ENCODE peak calls at places on chromosome 10, in six cellular contexts. W is DND-41, V is H1, Y is hepatocyte, L is mammary epithelial cell, M is HCT116. U is an unnamed sample.

GRCh38 chr10:27884185-27884630 is 114.7 kb downstream of the ODAD2 start:
- DNase-seq in W (no peak), V (no peak), Y (no peak), L (no peak), M (no peak), U (no peak)

GRCh38 chr10:20355915-20356314 is 539.7 kb downstream of the PLXDC2 start:
- DNase-seq in W (no peak), V (no peak), Y (no peak), L (no peak), M (no peak), U (no peak)

GRCh38 chr10:97666992-97667391 is 20.0 kb downstream of the AVPI1 start:
- DNase-seq in W (no peak), V (no peak), Y (no peak), L (no peak), M (no peak), U (no peak)

GRCh38 chr10:63286754-63287264 is 153.7 kb downstream of the NRBF2 start:
- DNase-seq in W (no peak), V (no peak), Y (no peak), L (peak; percentile 59), M (no peak), U (no peak)

GRCh38 chr10:15515207-15515606 is 144.1 kb upstream of the FAM171A1 start:
- DNase-seq in W (no peak), V (no peak), Y (peak; percentile 27), L (no peak), M (no peak), U (no peak)

GRCh38 chr10:63711361-63711760 is 190.2 kb downstream of the REEP3 start:
- DNase-seq in W (no peak), V (no peak), Y (peak; percentile 53), L (no peak), M (no peak), U (no peak)

GRCh38 chr10:118957141-118957825 is 72.2 kb upstream of the NANOS1 start:
- DNase-seq in W (no peak), V (no peak), Y (no peak), L (no peak), M (no peak), U (no peak)

GRCh38 chr10:5692476-5693358 is 8.1 kb downstream of the TASOR2 start:
- DNase-seq in W (no peak), V (peak; percentile 23), Y (peak; percentile 84), L (peak; percentile 58), M (no peak), U (no peak)

GRCh38 chr10:88254091-88254490 is 329.0 kb downstream of the RNLS start:
- DNase-seq in W (no peak), V (no peak), Y (peak; percentile 33), L (peak; percentile 89), M (peak; percentile 31), U (no peak)

GRCh38 chr10:126576336-126576735 is 94.2 kb downstream of the C10orf90 start:
- DNase-seq in W (no peak), V (no peak), Y (no peak), L (no peak), M (no peak), U (no peak)

GRCh38 chr10:92970301-92971070 is 90.1 kb upstream of the CYP26C1 start:
- DNase-seq in W (no peak), V (no peak), Y (no peak), L (no peak), M (no peak), U (no peak)

GRCh38 chr10:46530249-46531186 is 25.9 kb downstream of the GPRIN2 start:
- DNase-seq in W (no peak), V (no peak), Y (peak; percentile 85), L (no peak), M (no peak), U (no peak)

GRCh38 chr10:108411181-108411580 is 1246.7 kb upstream of the SORCS1 start:
- DNase-seq in W (no peak), V (no peak), Y (no peak), L (no peak), M (no peak), U (no peak)

GRCh38 chr10:77724820-77725219 is 87.2 kb upstream of the KCNMA1 start:
- DNase-seq in W (no peak), V (no peak), Y (no peak), L (no peak), M (no peak), U (no peak)

GRCh38 chr10:45354261-45354660 is 19.8 kb upstream of the ALOX5 start:
- DNase-seq in W (no peak), V (no peak), Y (no peak), L (peak; percentile 6), M (no peak), U (no peak)

GRCh38 chr10:127863231-127863825 is 29.4 kb downstream of the CLRN3 start:
- DNase-seq in W (peak; percentile 36), V (no peak), Y (no peak), L (peak; percentile 21), M (no peak), U (no peak)

GRCh38 chr10:95406651-95407280 is 116.0 kb upstream of the PDLIM1 start:
- DNase-seq in W (no peak), V (no peak), Y (peak; percentile 72), L (peak; percentile 35), M (no peak), U (no peak)

GRCh38 chr10:127293640-127294039 is 97.2 kb upstream of the INSYN2A start:
- DNase-seq in W (peak; percentile 73), V (no peak), Y (no peak), L (peak; percentile 16), M (no peak), U (no peak)

GRCh38 chr10:58336242-58336641 is 1.4 kb downstream of the UBE2D1 start:
- DNase-seq in W (no peak), V (no peak), Y (no peak), L (no peak), M (no peak), U (no peak)

GRCh38 chr10:48466611-48467240 is 138.1 kb downstream of the ARHGAP22 start:
- DNase-seq in W (no peak), V (no peak), Y (no peak), L (peak; percentile 48), M (no peak), U (no peak)

GRCh38 chr10:22219308-22219707 is 1.5 kb upstream of the EBLN1 start:
- DNase-seq in W (no peak), V (no peak), Y (no peak), L (peak; percentile 51), M (no peak), U (no peak)

GRCh38 chr10:100562008-100562672 is 26.4 kb downstream of the HIF1AN start:
- DNase-seq in W (peak; percentile 76), V (peak; percentile 36), Y (peak; percentile 89), L (peak; percentile 52), M (peak; percentile 74), U (no peak)

GRCh38 chr10:100565206-100565985 is 29.7 kb downstream of the HIF1AN start:
- DNase-seq in W (no peak), V (no peak), Y (no peak), L (no peak), M (no peak), U (no peak)

GRCh38 chr10:100560248-100560647 is 24.5 kb downstream of the HIF1AN start:
- DNase-seq in W (no peak), V (no peak), Y (no peak), L (no peak), M (no peak), U (no peak)

GRCh38 chr10:100561005-100561404 is 25.3 kb downstream of the HIF1AN start:
- DNase-seq in W (no peak), V (no peak), Y (no peak), L (no peak), M (no peak), U (no peak)

GRCh38 chr10:100562806-100563293 is 27.1 kb downstream of the HIF1AN start:
- DNase-seq in W (peak; percentile 55), V (peak; percentile 33), Y (peak; percentile 26), L (peak; percentile 49), M (no peak), U (no peak)
- TF ChIP-seq EZH2 in W (no peak), V (no peak), Y (no peak), L (no peak), M (no peak), U (no peak)

GRCh38 chr10:42523098-42523497 is 115.3 kb downstream of the ZNF33B start:
- DNase-seq in W (no peak), V (no peak), Y (no peak), L (no peak), M (no peak), U (no peak)
- H3K9me3 ChIP-seq in W (peaks cover 69% of the 10 kb centered on the region), V (peaks cover 54% of the 10 kb centered on the region), Y (peaks cover 53% of the 10 kb centered on the region), L (peaks cover 44% of the 10 kb centered on the region), M (peaks cover 26% of the 10 kb centered on the region), U (no peaks in the 10 kb centered on the region)

DNA sequence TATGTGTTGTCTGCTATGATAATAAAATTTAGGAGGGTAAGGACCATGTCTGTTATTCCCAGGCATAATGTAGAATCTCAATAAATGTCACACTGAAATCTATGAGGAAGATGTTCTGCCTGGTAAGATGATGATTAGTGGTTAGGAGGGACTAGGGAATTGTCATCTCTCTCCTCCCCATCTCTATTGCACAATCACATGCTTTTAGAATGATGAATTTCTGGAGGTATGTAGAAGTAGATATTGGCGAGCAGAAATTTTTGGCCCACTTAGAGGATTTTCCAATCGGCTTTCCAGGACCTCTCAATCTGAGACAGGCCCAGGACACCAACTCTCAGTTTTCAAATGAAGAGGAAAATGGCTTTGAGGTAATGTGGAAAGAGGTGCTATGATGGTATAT is 2.0 kb upstream of the PITX3 start:
- DNase-seq in W (no peak), V (no peak), Y (no peak), L (peak; percentile 67), M (no peak), U (no peak)
- TF ChIP-seq EZH2 in W (no peak), V (no peak), Y (no peak), L (no peak), M (no peak), U (no peak)

GRCh38 chr10:8386781-8387180 is 332.3 kb downstream of the GATA3 start:
- DNase-seq in W (no peak), V (no peak), Y (no peak), L (no peak), M (no peak), U (no peak)

GRCh38 chr10:8393531-8393930 is 339.0 kb downstream of the GATA3 start:
- DNase-seq in W (no peak), V (no peak), Y (no peak), L (peak; percentile 41), M (no peak), U (no peak)

GRCh38 chr10:8389630-8390029 is 335.1 kb downstream of the GATA3 start:
- DNase-seq in W (no peak), V (no peak), Y (no peak), L (peak; percentile 89), M (no peak), U (no peak)

GRCh38 chr10:8396675-8397074 is 342.2 kb downstream of the GATA3 start:
- DNase-seq in W (no peak), V (no peak), Y (no peak), L (peak; percentile 63), M (no peak), U (no peak)

DNA sequence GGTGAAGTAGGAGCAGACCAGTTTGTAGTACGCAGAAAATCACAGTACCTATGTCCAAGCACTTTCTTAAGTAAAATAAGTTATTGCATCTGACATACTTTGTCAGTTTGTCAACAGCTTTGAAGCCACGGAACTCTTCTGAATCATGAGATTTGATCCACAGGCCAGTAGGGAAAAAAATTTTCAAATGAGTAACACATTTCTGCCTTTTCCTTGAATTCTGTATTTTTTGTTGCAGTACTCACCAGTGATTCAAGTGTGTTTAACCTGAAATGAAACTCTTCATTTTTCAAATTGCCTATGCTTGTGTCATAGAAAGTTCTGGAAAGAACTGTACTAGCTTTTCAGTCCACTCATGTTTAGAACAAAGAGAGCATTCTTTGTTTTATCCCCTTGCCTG is 337.7 kb downstream of the GATA3 start:
- DNase-seq in W (no peak), V (no peak), Y (no peak), L (peak; percentile 86), M (no peak), U (no peak)
- H3K9me3 ChIP-seq in W (no peaks in the 10 kb centered on the region), V (no peaks in the 10 kb centered on the region), Y (no peaks in the 10 kb centered on the region), L (no peaks in the 10 kb centered on the region), M (no peaks in the 10 kb centered on the region), U (no peaks in the 10 kb centered on the region)

GRCh38 chr10:7666253-7667023 is at the start of gene ITIH5:
- DNase-seq in W (no peak), V (no peak), Y (peak; percentile 23), L (no peak), M (no peak), U (no peak)
- TF ChIP-seq EZH2 in W (no peak), V (peak; percentile 42), Y (peak; percentile 76), L (peak; percentile 13), M (no peak), U (no peak)

U was measured in SK-N-MC.